ENCODE peak calls at places on chromosomes 3 and 15, in six cellular contexts. One of them, this sample, is unnamed.

GRCh38 chr3:132522353-132522752 is 74.7 kb upstream of the ACKR4 start:
- DNase-seq in fibroblast of lung: no peak
- DNase-seq in astrocyte: no peak
- DNase-seq in GM23248: no peak
- DNase-seq in OCI-LY7: no peak
- DNase-seq in HCT116: no peak
- DNase-seq in this sample: no peak

GRCh38 chr3:141105828-141106628 is 54.9 kb downstream of the SPSB4 start:
- DNase-seq in fibroblast of lung: peak
- DNase-seq in astrocyte: peak
- DNase-seq in GM23248: peak
- DNase-seq in OCI-LY7: peak
- DNase-seq in HCT116: peak
- DNase-seq in this sample: peak

GRCh38 chr3:46881819-46882376 is 4.4 kb downstream of the PTH1R start:
- DNase-seq in fibroblast of lung: peak
- DNase-seq in astrocyte: no peak
- DNase-seq in GM23248: peak
- DNase-seq in OCI-LY7: no peak
- DNase-seq in HCT116: no peak
- DNase-seq in this sample: peak

GRCh38 chr15:32956006-32956405 is 238.2 kb downstream of the GREM1 start:
- DNase-seq in fibroblast of lung: peak
- DNase-seq in astrocyte: peak
- DNase-seq in GM23248: peak
- DNase-seq in OCI-LY7: peak
- DNase-seq in HCT116: peak
- DNase-seq in this sample: peak

GRCh38 chr15:42427429-42428223 is 63.3 kb downstream of the ZNF106 start:
- DNase-seq in fibroblast of lung: peak
- DNase-seq in astrocyte: peak
- DNase-seq in GM23248: peak
- DNase-seq in OCI-LY7: no peak
- DNase-seq in HCT116: no peak
- DNase-seq in this sample: peak

GRCh38 chr3:184260571-184261269 is 633 bp downstream of the CAMK2N2 start:
- DNase-seq in fibroblast of lung: no peak
- DNase-seq in astrocyte: no peak
- DNase-seq in GM23248: peak
- DNase-seq in OCI-LY7: no peak
- DNase-seq in HCT116: no peak
- DNase-seq in this sample: peak

GRCh38 chr15:76059320-76060097 is at the start of gene TMEM266:
- DNase-seq in fibroblast of lung: peak
- DNase-seq in astrocyte: peak
- DNase-seq in GM23248: peak
- DNase-seq in OCI-LY7: no peak
- DNase-seq in HCT116: no peak
- DNase-seq in this sample: peak

GRCh38 chr15:70787001-70787400 is 23.6 kb upstream of the UACA start:
- DNase-seq in fibroblast of lung: no peak
- DNase-seq in astrocyte: no peak
- DNase-seq in GM23248: no peak
- DNase-seq in OCI-LY7: no peak
- DNase-seq in HCT116: no peak
- DNase-seq in this sample: no peak

GRCh38 chr3:41881233-41881821 is 80.6 kb downstream of the ULK4 start:
- DNase-seq in fibroblast of lung: peak
- DNase-seq in astrocyte: peak
- DNase-seq in GM23248: peak
- DNase-seq in OCI-LY7: peak
- DNase-seq in HCT116: no peak
- DNase-seq in this sample: no peak

GRCh38 chr3:65873028-65873427 is 165.7 kb downstream of the MAGI1 start:
- DNase-seq in fibroblast of lung: no peak
- DNase-seq in astrocyte: no peak
- DNase-seq in GM23248: no peak
- DNase-seq in OCI-LY7: no peak
- DNase-seq in HCT116: no peak
- DNase-seq in this sample: no peak

GRCh38 chr3:47577583-47578118 is 1.0 kb downstream of the CSPG5 start:
- DNase-seq in fibroblast of lung: no peak
- DNase-seq in astrocyte: no peak
- DNase-seq in GM23248: peak
- DNase-seq in OCI-LY7: no peak
- DNase-seq in HCT116: no peak
- DNase-seq in this sample: peak

DNA sequence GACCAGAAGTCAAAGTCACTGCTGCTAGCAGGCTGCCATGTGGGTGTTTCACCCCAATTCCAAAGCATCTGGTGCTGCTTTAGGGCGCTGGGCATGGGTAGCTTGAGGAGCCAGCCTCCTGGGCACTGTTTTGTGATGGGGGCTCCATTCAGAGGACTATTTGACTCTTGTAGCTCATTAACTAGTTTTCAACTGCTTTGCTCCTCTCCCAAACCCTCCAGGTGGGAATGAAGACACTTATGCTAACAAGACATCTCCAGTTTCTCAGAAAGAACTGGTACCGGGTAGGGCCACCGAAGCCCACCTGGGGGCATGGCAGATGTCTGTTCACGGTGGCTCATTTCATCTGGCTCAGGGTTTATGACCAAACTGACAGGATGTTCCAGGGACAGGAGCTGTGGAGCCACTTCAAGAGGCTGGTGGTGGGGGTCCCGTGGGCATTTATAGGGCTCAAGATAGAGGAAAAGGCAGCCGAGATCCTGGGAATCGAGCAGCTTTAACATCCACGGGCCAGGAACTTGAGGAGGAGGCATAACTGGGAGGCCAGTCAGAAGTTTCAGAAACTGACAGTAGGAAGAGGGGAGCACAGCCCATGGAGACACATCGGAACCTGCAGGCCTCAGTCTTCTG is 17.7 kb downstream of the AMOTL2 start:
- DNase-seq in fibroblast of lung: no peak
- DNase-seq in astrocyte: no peak
- DNase-seq in GM23248: no peak
- DNase-seq in OCI-LY7: no peak
- DNase-seq in HCT116: no peak
- DNase-seq in this sample: peak
- H3K4me2 ChIP-seq in fibroblast of lung: peak
- H3K4me2 ChIP-seq in astrocyte: peak
- H3K4me2 ChIP-seq in GM23248: peak
- H3K4me2 ChIP-seq in OCI-LY7: no peak
- H3K4me2 ChIP-seq in HCT116: no peak
- H3K4me2 ChIP-seq in this sample: no peak

GRCh38 chr15:49135342-49135857 is 20.0 kb downstream of the COPS2 start:
- DNase-seq in fibroblast of lung: no peak
- DNase-seq in astrocyte: peak
- DNase-seq in GM23248: peak
- DNase-seq in OCI-LY7: no peak
- DNase-seq in HCT116: no peak
- DNase-seq in this sample: peak
- H3K4me2 ChIP-seq in fibroblast of lung: peak
- H3K4me2 ChIP-seq in astrocyte: peak
- H3K4me2 ChIP-seq in GM23248: peak
- H3K4me2 ChIP-seq in OCI-LY7: no peak
- H3K4me2 ChIP-seq in HCT116: no peak
- H3K4me2 ChIP-seq in this sample: peak

GRCh38 chr3:157632081-157632480 is 128.9 kb upstream of the VEPH1 start:
- DNase-seq in fibroblast of lung: no peak
- DNase-seq in astrocyte: no peak
- DNase-seq in GM23248: no peak
- DNase-seq in OCI-LY7: no peak
- DNase-seq in HCT116: no peak
- DNase-seq in this sample: no peak

GRCh38 chr3:157631468-157631867 is 128.3 kb upstream of the VEPH1 start:
- DNase-seq in fibroblast of lung: no peak
- DNase-seq in astrocyte: no peak
- DNase-seq in GM23248: peak
- DNase-seq in OCI-LY7: no peak
- DNase-seq in HCT116: no peak
- DNase-seq in this sample: no peak

GRCh38 chr3:157637866-157638265 is 134.7 kb upstream of the VEPH1 start:
- DNase-seq in fibroblast of lung: no peak
- DNase-seq in astrocyte: no peak
- DNase-seq in GM23248: no peak
- DNase-seq in OCI-LY7: no peak
- DNase-seq in HCT116: no peak
- DNase-seq in this sample: no peak

GRCh38 chr3:157633241-157633640 is 130.0 kb upstream of the VEPH1 start:
- DNase-seq in fibroblast of lung: no peak
- DNase-seq in astrocyte: no peak
- DNase-seq in GM23248: peak
- DNase-seq in OCI-LY7: no peak
- DNase-seq in HCT116: no peak
- DNase-seq in this sample: no peak
- H3K4me2 ChIP-seq in fibroblast of lung: no peak
- H3K4me2 ChIP-seq in astrocyte: no peak
- H3K4me2 ChIP-seq in GM23248: no peak
- H3K4me2 ChIP-seq in OCI-LY7: no peak
- H3K4me2 ChIP-seq in HCT116: no peak
- H3K4me2 ChIP-seq in this sample: no peak

GRCh38 chr3:62803276-62803675 is 71.9 kb downstream of the CADPS start:
- DNase-seq in fibroblast of lung: no peak
- DNase-seq in astrocyte: no peak
- DNase-seq in GM23248: no peak
- DNase-seq in OCI-LY7: peak
- DNase-seq in HCT116: no peak
- DNase-seq in this sample: no peak

GRCh38 chr3:62811119-62811518 is 64.1 kb downstream of the CADPS start:
- DNase-seq in fibroblast of lung: no peak
- DNase-seq in astrocyte: no peak
- DNase-seq in GM23248: peak
- DNase-seq in OCI-LY7: no peak
- DNase-seq in HCT116: no peak
- DNase-seq in this sample: no peak

DNA sequence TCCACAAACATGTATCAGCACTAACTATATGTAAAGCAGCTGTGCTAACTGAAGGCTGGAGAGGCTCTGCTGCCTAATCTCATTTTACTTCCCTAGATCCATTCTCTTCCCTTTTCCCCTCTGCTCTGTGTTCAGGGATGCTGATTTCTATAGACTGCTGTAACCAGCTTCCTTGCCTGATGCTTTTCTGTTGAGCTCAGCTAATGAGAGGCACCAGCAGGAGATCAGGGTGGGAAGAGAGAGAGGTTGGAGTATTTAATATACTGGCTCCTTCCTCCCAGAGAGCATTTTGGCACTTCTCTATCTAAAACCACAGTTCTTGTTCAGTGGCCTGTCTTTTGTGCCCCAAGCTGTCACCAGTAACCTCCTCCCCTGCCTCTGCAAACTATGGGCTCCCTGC is 69.6 kb downstream of the CADPS start:
- DNase-seq in fibroblast of lung: no peak
- DNase-seq in astrocyte: no peak
- DNase-seq in GM23248: no peak
- DNase-seq in OCI-LY7: no peak
- DNase-seq in HCT116: no peak
- DNase-seq in this sample: no peak
- H3K4me2 ChIP-seq in fibroblast of lung: no peak
- H3K4me2 ChIP-seq in astrocyte: no peak
- H3K4me2 ChIP-seq in GM23248: no peak
- H3K4me2 ChIP-seq in OCI-LY7: peak
- H3K4me2 ChIP-seq in HCT116: no peak
- H3K4me2 ChIP-seq in this sample: no peak

GRCh38 chr15:92884459-92884812 is 15.7 kb upstream of the CHD2 start:
- DNase-seq in fibroblast of lung: no peak
- DNase-seq in astrocyte: no peak
- DNase-seq in GM23248: peak
- DNase-seq in OCI-LY7: no peak
- DNase-seq in HCT116: no peak
- DNase-seq in this sample: peak
- H3K4me2 ChIP-seq in fibroblast of lung: peak
- H3K4me2 ChIP-seq in astrocyte: peak
- H3K4me2 ChIP-seq in GM23248: peak
- H3K4me2 ChIP-seq in OCI-LY7: peak
- H3K4me2 ChIP-seq in HCT116: peak
- H3K4me2 ChIP-seq in this sample: peak

GRCh38 chr3:128075516-128076464 is 23.6 kb downstream of the SEC61A1 start:
- DNase-seq in fibroblast of lung: peak
- DNase-seq in astrocyte: peak
- DNase-seq in GM23248: peak
- DNase-seq in OCI-LY7: peak
- DNase-seq in HCT116: peak
- DNase-seq in this sample: peak

GRCh38 chr3:128076783-128077624 is 24.8 kb downstream of the SEC61A1 start:
- DNase-seq in fibroblast of lung: no peak
- DNase-seq in astrocyte: no peak
- DNase-seq in GM23248: peak
- DNase-seq in OCI-LY7: no peak
- DNase-seq in HCT116: no peak
- DNase-seq in this sample: no peak

GRCh38 chr3:128078875-128079274 is 26.6 kb downstream of the SEC61A1 start:
- DNase-seq in fibroblast of lung: no peak
- DNase-seq in astrocyte: no peak
- DNase-seq in GM23248: no peak
- DNase-seq in OCI-LY7: no peak
- DNase-seq in HCT116: no peak
- DNase-seq in this sample: no peak

GRCh38 chr3:128074851-128075515 is 22.7 kb downstream of the SEC61A1 start:
- DNase-seq in fibroblast of lung: no peak
- DNase-seq in astrocyte: no peak
- DNase-seq in GM23248: peak
- DNase-seq in OCI-LY7: no peak
- DNase-seq in HCT116: no peak
- DNase-seq in this sample: peak

GRCh38 chr3:128076465-128076782 is 24.2 kb downstream of the SEC61A1 start:
- DNase-seq in fibroblast of lung: no peak
- DNase-seq in astrocyte: no peak
- DNase-seq in GM23248: no peak
- DNase-seq in OCI-LY7: no peak
- DNase-seq in HCT116: no peak
- DNase-seq in this sample: no peak
- H3K4me2 ChIP-seq in fibroblast of lung: peak
- H3K4me2 ChIP-seq in astrocyte: peak
- H3K4me2 ChIP-seq in GM23248: peak
- H3K4me2 ChIP-seq in OCI-LY7: no peak
- H3K4me2 ChIP-seq in HCT116: no peak
- H3K4me2 ChIP-seq in this sample: peak

DNA sequence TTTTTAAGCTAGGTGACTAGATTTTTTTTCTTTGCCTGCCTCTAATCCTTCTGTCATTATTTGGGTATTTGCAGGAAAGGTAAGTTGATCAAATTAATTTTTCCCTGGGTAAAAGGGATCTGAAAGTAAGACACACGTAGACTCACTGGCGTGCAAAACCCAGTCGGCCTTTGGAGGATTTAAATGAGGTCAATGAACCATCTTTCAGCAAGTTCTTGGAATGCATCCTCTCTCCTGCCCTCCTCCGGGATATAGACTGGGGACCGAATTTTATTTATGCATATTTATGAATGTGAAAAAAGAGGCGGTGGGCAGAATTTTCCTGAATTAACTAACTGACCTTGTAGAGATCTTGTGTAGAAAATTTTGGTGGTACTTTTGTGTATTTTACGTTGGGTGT is 2.2 kb downstream of the CADM2 start:
- DNase-seq in fibroblast of lung: no peak
- DNase-seq in astrocyte: no peak
- DNase-seq in GM23248: no peak
- DNase-seq in OCI-LY7: no peak
- DNase-seq in HCT116: no peak
- DNase-seq in this sample: no peak
- H3K4me2 ChIP-seq in fibroblast of lung: no peak
- H3K4me2 ChIP-seq in astrocyte: peak
- H3K4me2 ChIP-seq in GM23248: no peak
- H3K4me2 ChIP-seq in OCI-LY7: no peak
- H3K4me2 ChIP-seq in HCT116: no peak
- H3K4me2 ChIP-seq in this sample: no peak

GRCh38 chr3:26622634-26623408 is at the start of gene LRRC3B:
- DNase-seq in fibroblast of lung: no peak
- DNase-seq in astrocyte: no peak
- DNase-seq in GM23248: no peak
- DNase-seq in OCI-LY7: no peak
- DNase-seq in HCT116: no peak
- DNase-seq in this sample: peak
- H3K4me2 ChIP-seq in fibroblast of lung: no peak
- H3K4me2 ChIP-seq in astrocyte: peak
- H3K4me2 ChIP-seq in GM23248: no peak
- H3K4me2 ChIP-seq in OCI-LY7: no peak
- H3K4me2 ChIP-seq in HCT116: no peak
- H3K4me2 ChIP-seq in this sample: no peak